ENCODE peak calls at places on chromosomes 3 and 15, in five cellular contexts. V is T-helper 17 cell, D is NCI-H1105 treated with DMSO at 0.1 percent for 48 hours, J is NCI-H460, U is left colon. W is an unnamed sample.

GRCh38 chr3:186432944-186433732 is 71.1 kb upstream of the DGKG start:
- DNase-seq in V (no peak), D (no peak), J (no peak), U (no peak), W (no peak)

GRCh38 chr15:66883322-66883911 is 181.4 kb downstream of the SMAD6 start:
- DNase-seq in V (no peak), D (peak), J (peak), U (peak), W (peak)

GRCh38 chr3:48634661-48635221 is 520 bp downstream of the SLC26A6 start:
- DNase-seq in V (peak), D (no peak), J (no peak), U (peak), W (no peak)

GRCh38 chr15:65089206-65089824 is 12.8 kb downstream of the KBTBD13 start:
- DNase-seq in V (no peak), D (no peak), J (no peak), U (no peak), W (peak)

GRCh38 chr3:71029770-71030169 is 553.8 kb downstream of the FOXP1 start:
- DNase-seq in V (no peak), D (no peak), J (no peak), U (no peak), W (no peak)

GRCh38 chr15:36334059-36334458 is 245.4 kb upstream of the CDIN1 start:
- DNase-seq in V (no peak), D (no peak), J (no peak), U (no peak), W (no peak)

GRCh38 chr3:11060500-11061251 is 68.1 kb downstream of the SLC6A1 start:
- DNase-seq in V (peak), D (peak), J (peak), U (peak), W (peak)

GRCh38 chr3:177816667-177817208 is 619.5 kb upstream of the TBL1XR1 start:
- DNase-seq in V (no peak), D (no peak), J (peak), U (no peak), W (peak)

GRCh38 chr3:140834266-140835037 is 107.2 kb upstream of the SLC25A36 start:
- DNase-seq in V (no peak), D (no peak), J (no peak), U (no peak), W (no peak)

GRCh38 chr3:140363801-140364200 is 314.1 kb upstream of the TRIM42 start:
- DNase-seq in V (no peak), D (peak), J (no peak), U (peak), W (no peak)

GRCh38 chr15:75354454-75354853 is 7.6 kb downstream of the NEIL1 start:
- DNase-seq in V (no peak), D (no peak), J (no peak), U (no peak), W (no peak)

GRCh38 chr3:185988080-185988815 is 50.4 kb upstream of the TRA2B start:
- DNase-seq in V (no peak), D (no peak), J (no peak), U (no peak), W (no peak)

GRCh38 chr15:66270932-66271331 is 17.4 kb upstream of the MEGF11 start:
- DNase-seq in V (no peak), D (no peak), J (no peak), U (no peak), W (no peak)

GRCh38 chr3:196688349-196688748 is 23.7 kb downstream of the CEP19 start:
- DNase-seq in V (no peak), D (peak), J (no peak), U (no peak), W (peak)

GRCh38 chr3:40867826-40868225 is 331.5 kb upstream of the CTNNB1 start:
- DNase-seq in V (no peak), D (no peak), J (no peak), U (no peak), W (no peak)